ENCODE peak calls at places on chromosomes 12 and 14, in four cellular contexts. R, Y, I and L are unnamed samples.

GRCh38 chr14:20682435-20683124 is 1.8 kb upstream of the RNASE4 start:
- DNase-seq in R (peak; percentile 92), Y (peak; percentile 86), I (peak; percentile 85), L (peak; percentile 68)

GRCh38 chr14:102854397-102854703 is 68.1 kb upstream of the AMN start:
- DNase-seq in R (no peak), Y (no peak), I (no peak), L (no peak)

GRCh38 chr12:83158613-83159207 is 472.0 kb downstream of the TMTC2 start:
- DNase-seq in R (no peak), Y (no peak), I (no peak), L (no peak)

GRCh38 chr12:24424376-24424775 is 474.9 kb upstream of the SOX5 start:
- DNase-seq in R (no peak), Y (no peak), I (no peak), L (no peak)

GRCh38 chr14:59337151-59337611 is 128.0 kb downstream of the GPR135 start:
- DNase-seq in R (peak; percentile 52), Y (peak; percentile 15), I (no peak), L (no peak)

GRCh38 chr14:76277586-76278130 is 98.3 kb upstream of the ESRRB start:
- DNase-seq in R (no peak), Y (no peak), I (no peak), L (no peak)

GRCh38 chr12:105773501-105773900 is 365.3 kb downstream of the NUAK1 start:
- DNase-seq in R (no peak), Y (no peak), I (no peak), L (no peak)

GRCh38 chr12:92608418-92609091 is 94.2 kb upstream of the PLEKHG7 start:
- DNase-seq in R (no peak), Y (peak; percentile 48), I (no peak), L (no peak)

GRCh38 chr12:111406474-111407370 is 999 bp downstream of the SH2B3 start:
- DNase-seq in R (no peak), Y (peak; percentile 37), I (no peak), L (peak; percentile 51)

GRCh38 chr12:46266869-46267617 is 1.8 kb downstream of the SLC38A1 start:
- DNase-seq in R (peak; percentile 61), Y (peak; percentile 82), I (peak; percentile 66), L (peak; percentile 69)

GRCh38 chr12:46267618-46268348 is 1.1 kb downstream of the SLC38A1 start:
- DNase-seq in R (peak; percentile 47), Y (peak; percentile 49), I (peak; percentile 31), L (peak; percentile 43)

GRCh38 chr12:46265734-46266133 is 3.1 kb downstream of the SLC38A1 start:
- DNase-seq in R (no peak), Y (no peak), I (no peak), L (no peak)

GRCh38 chr12:46265102-46265501 is 3.7 kb downstream of the SLC38A1 start:
- DNase-seq in R (no peak), Y (no peak), I (no peak), L (no peak)

DNA sequence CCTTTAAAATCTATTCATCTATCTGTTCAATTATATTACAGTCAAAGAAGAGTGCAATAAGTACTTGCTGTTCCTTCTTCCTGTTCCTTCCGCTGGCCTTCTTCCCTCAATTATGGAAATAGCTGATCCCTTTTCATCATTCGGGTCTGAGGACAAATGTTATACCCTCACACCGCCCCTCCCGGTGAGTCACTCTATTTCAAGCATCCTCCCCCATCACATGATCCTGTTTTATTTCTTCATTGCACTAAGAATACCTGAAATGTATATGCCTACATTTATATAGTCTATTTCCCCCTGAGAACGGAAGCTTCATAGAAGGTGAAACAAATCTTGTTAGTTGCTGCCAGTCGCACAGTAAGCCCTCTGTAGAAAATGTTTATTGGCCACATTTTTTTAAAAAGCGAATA is 2.5 kb downstream of the SLC38A1 start:
- DNase-seq in R (no peak), Y (peak; percentile 36), I (no peak), L (no peak)
- TF ChIP-seq CTCF in R (no peak), Y (peak; percentile 4), I (no peak), L (no peak)

GRCh38 chr12:81992461-81992860 is 233.3 kb upstream of the PPFIA2 start:
- DNase-seq in R (no peak), Y (peak; percentile 59), I (no peak), L (no peak)
- TF ChIP-seq CTCF in R (no peak), Y (peak; percentile 55), I (no peak), L (peak; percentile 60)

GRCh38 chr12:466762-467161 is 7.0 kb downstream of the B4GALNT3 start:
- DNase-seq in R (no peak), Y (no peak), I (no peak), L (no peak)

GRCh38 chr12:464484-465267 is 4.9 kb downstream of the B4GALNT3 start:
- DNase-seq in R (no peak), Y (no peak), I (no peak), L (no peak)

GRCh38 chr12:468671-469389 is 9.1 kb downstream of the B4GALNT3 start:
- DNase-seq in R (no peak), Y (no peak), I (no peak), L (no peak)

GRCh38 chr12:467591-467990 is 7.9 kb downstream of the B4GALNT3 start:
- DNase-seq in R (no peak), Y (no peak), I (no peak), L (no peak)

DNA sequence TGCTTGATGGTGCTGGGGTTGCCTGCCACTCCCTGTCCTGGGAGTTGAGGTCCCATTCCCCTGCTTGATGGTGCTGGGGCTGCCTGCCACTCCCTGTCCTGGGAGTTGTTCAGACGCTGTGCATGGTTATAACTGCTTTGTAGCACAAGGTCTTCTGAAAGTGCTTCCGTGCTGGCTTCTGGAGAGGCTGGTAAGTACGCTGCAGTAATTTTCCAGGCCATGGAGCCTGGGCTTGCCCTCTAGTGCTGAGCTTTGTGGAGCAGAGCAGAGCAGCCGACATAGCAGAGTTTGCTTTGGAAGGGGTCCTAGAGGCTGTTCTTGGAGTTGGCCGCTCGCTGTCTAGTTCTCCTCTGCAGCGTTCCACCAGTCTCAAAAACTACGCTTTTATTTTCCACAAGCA is 6.3 kb downstream of the B4GALNT3 start:
- DNase-seq in R (no peak), Y (no peak), I (no peak), L (no peak)
- TF ChIP-seq CTCF in R (no peak), Y (no peak), I (no peak), L (no peak)

DNA sequence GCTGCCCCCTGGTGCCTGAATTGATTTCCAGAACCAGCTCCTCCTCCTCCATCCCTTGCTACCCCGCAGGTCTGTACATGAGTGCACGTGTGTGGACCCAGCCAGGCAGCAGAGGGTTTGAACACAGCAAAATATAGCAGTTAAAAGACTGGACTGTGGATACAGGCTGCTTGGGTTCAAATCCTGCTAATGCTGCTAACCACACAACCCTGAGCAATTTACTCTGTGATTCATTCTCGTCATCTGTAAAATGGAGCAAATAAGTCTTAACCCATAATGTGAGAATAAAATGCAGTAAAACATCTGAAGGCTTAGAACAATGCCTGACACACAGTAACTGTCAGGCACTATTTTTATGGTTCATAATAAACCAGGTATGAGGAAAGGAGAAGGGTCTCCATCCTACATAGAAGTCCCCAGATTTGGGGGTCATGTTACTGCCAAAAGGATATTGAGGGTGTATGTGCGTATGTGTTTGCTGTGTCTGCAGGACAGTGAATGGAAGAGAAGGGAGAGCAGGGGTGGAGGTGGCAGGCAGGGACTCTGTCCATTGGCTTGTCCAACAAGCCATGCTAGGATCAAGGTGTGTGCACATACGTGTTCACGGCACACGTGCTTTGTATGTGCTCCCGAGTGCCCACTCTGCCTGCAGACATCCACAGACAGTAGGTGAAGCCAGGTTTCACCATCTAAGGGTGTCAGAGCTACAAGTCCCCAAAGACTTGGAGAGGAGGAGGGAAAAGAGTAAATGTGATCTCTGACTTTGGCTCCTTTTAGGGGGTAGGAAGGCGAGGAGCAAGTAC is 1.5 kb upstream of the STAT6 start:
- DNase-seq in R (no peak), Y (no peak), I (no peak), L (no peak)
- TF ChIP-seq CTCF in R (no peak), Y (peak; percentile 89), I (no peak), L (peak; percentile 77)

GRCh38 chr12:72133497-72134055 is 138.6 kb upstream of the TRHDE start:
- DNase-seq in R (no peak), Y (peak; percentile 3), I (no peak), L (no peak)
- TF ChIP-seq CTCF in R (no peak), Y (peak; percentile 28), I (no peak), L (no peak)

DNA sequence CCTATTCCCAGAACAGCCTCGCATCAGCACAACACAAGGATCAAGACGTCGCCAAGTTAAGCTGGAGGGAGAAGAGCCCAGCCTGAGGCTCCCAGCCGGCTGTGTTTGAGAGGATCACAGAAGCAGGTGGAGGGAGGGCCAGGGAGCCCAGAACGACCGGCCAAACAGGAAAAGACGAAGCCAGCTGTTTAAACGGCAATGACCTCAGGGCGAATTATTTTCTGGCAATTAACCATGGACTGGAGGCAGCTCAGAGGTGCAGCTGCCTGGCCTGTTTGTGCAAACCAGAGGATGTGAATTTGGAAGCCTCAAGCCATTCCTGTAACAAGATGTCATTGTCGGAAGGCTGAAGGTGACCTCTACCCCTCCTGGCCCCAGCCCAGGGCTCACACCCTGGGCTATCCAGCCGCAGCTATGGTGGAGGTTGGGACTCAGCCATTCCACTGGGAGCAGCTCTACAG is 175.8 kb upstream of the PRMT8 start:
- DNase-seq in R (peak; percentile 89), Y (no peak), I (peak; percentile 80), L (no peak)
- TF ChIP-seq CTCF in R (no peak), Y (no peak), I (no peak), L (no peak)

DNA sequence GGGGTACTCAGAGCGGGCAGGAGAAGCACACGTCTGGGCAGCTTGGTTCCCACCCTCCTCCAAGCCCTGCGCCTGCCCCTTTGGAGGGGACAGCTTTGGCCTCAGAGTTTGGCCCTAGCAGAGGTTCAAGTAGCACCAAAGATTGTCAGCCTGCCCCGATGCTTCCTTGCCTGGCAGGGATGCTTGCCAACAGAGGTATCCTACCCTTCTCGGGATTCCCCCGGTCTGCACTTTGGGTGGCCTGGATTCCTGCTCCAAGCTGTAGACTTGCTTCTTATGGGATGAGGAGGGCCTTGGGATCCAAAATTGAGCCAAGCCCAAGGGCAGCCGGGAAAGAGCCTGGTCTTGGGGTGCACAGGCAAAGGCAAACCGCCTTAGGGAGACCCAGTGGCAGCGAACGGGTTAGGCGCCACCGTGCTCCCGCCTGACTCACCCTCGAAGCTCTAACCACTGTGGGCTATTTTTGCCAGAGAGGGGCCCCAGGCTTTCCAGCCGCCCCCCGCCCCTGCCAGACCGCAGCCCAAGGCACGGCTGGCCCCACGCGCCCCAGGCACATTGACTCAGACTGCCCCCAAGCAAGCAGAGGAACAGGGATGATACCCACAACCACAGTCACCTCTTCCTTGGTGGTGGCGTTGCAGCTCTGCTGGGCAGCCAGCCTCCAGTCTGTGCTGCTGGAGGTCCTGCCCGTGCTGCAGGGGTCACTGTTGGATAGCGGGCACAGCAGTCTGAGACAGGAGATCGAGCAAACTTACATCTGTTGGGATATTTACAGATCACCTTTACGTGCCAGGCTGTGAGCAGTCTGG is 882 bp upstream of the WNT10B start:
- DNase-seq in R (no peak), Y (no peak), I (no peak), L (peak; percentile 32)
- TF ChIP-seq CTCF in R (no peak), Y (peak; percentile 33), I (no peak), L (no peak)